ENCODE peak calls at places on chromosomes 3 and 15, in seven cellular contexts. W is activated CD4-positive, alpha-beta T cell treated with anti-CD3 and anti-CD28 coated beads, Interleukin-2, amount 50 U/mL, for 48 hours; J is psoas muscle; X is stimulated activated CD4-positive, alpha-beta T cell treated with anti-CD3 and anti-CD28 coated beads, Interleukin-12 subunit alpha, Interleukin-12 subunit beta, amount 100 ng/mL, for 4 hours; R is tibial nerve; N is Panc1; H is stimulated activated naive CD8-positive, alpha-beta T cell treated with anti-CD3 and anti-CD28 coated beads, Interleukin-15, Interleukin-2, amounts not matched to agents 100 U/mL and 50 U/mL, for 24 hours. P is an unnamed sample.

GRCh38 chr3:21835266-21835665 is 84.3 kb upstream of the ZNF385D start:
- DNase-seq in W (no peak), J (no peak), X (no peak), R (no peak), N (no peak), H (no peak), P (no peak)

GRCh38 chr3:12705981-12706380 is 42.1 kb upstream of the RAF1 start:
- DNase-seq in W (no peak), J (no peak), X (no peak), R (no peak), N (no peak), H (no peak), P (no peak)

GRCh38 chr3:70833510-70833835 is 521.0 kb upstream of the MDFIC2 start:
- DNase-seq in W (no peak), J (no peak), X (no peak), R (no peak), N (no peak), H (no peak), P (no peak)

GRCh38 chr3:69276884-69277283 is 109.0 kb downstream of the FRMD4B start:
- DNase-seq in W (no peak), J (no peak), X (no peak), R (no peak), N (no peak), H (no peak), P (no peak)

GRCh38 chr3:197327701-197328100 is 29.3 kb upstream of the DLG1 start:
- DNase-seq in W (no peak), J (no peak), X (no peak), R (no peak), N (no peak), H (no peak), P (no peak)

GRCh38 chr3:32296251-32297204 is 58.0 kb downstream of the CMTM8 start:
- DNase-seq in W (peak; percentile 53), J (peak; percentile 42), X (peak; percentile 52), R (peak; percentile 34), N (peak; percentile 43), H (peak; percentile 57), P (peak; percentile 57)

GRCh38 chr3:23324745-23325144 is 121.6 kb downstream of the UBE2E2 start:
- DNase-seq in W (no peak), J (no peak), X (no peak), R (no peak), N (no peak), H (no peak), P (peak; percentile 76)

GRCh38 chr3:57557088-57557537 is 1.0 kb downstream of the PDE12 start:
- DNase-seq in W (peak; percentile 37), J (peak; percentile 23), X (peak; percentile 28), R (no peak), N (no peak), H (peak; percentile 40), P (peak; percentile 31)

GRCh38 chr15:74497584-74497983 is 36.6 kb upstream of the UBL7 start:
- DNase-seq in W (no peak), J (no peak), X (no peak), R (no peak), N (no peak), H (no peak), P (no peak)

GRCh38 chr3:195123196-195123805 is 147.7 kb downstream of the XXYLT1 start:
- DNase-seq in W (no peak), J (no peak), X (no peak), R (no peak), N (no peak), H (no peak), P (no peak)

GRCh38 chr3:64691051-64691450 is 3.3 kb upstream of the ADAMTS9 start:
- DNase-seq in W (no peak), J (peak; percentile 18), X (no peak), R (no peak), N (no peak), H (no peak), P (no peak)

GRCh38 chr3:159234306-159234705 is 432.5 kb downstream of the MFSD1 start:
- DNase-seq in W (no peak), J (no peak), X (no peak), R (no peak), N (no peak), H (no peak), P (no peak)

GRCh38 chr3:143668924-143669790 is 179.1 kb downstream of the SLC9A9 start:
- DNase-seq in W (no peak), J (no peak), X (no peak), R (no peak), N (no peak), H (no peak), P (no peak)

GRCh38 chr3:109316162-109316730 is at the start of gene DPPA2:
- DNase-seq in W (no peak), J (no peak), X (no peak), R (no peak), N (no peak), H (no peak), P (no peak)

GRCh38 chr3:129890125-129890524 is 3.4 kb downstream of the TMCC1 start:
- DNase-seq in W (no peak), J (no peak), X (no peak), R (peak; percentile 10), N (no peak), H (no peak), P (peak; percentile 50)

GRCh38 chr3:45055411-45056143 is 29.5 kb downstream of the CLEC3B start:
- DNase-seq in W (no peak), J (no peak), X (no peak), R (peak; percentile 38), N (no peak), H (no peak), P (peak; percentile 19)

GRCh38 chr3:35215525-35216500 is 423.5 kb upstream of the ARPP21 start:
- DNase-seq in W (no peak), J (no peak), X (no peak), R (no peak), N (no peak), H (no peak), P (no peak)

GRCh38 chr15:82986442-82986780 is 401 bp downstream of the RAMAC start:
- DNase-seq in W (no peak), J (no peak), X (no peak), R (no peak), N (no peak), H (peak; percentile 23), P (peak; percentile 61)

GRCh38 chr3:80526153-80526552 is 758.4 kb upstream of the ROBO1 start:
- DNase-seq in W (no peak), J (no peak), X (no peak), R (no peak), N (no peak), H (no peak), P (no peak)

GRCh38 chr3:66473637-66474036 is 27.2 kb downstream of the LRIG1 start:
- DNase-seq in W (no peak), J (no peak), X (no peak), R (no peak), N (no peak), H (peak; percentile 43), P (no peak)

GRCh38 chr15:48500595-48500994 is 144.9 kb downstream of the FBN1 start:
- DNase-seq in W (no peak), J (no peak), X (no peak), R (no peak), N (no peak), H (no peak), P (no peak)

GRCh38 chr3:38245930-38246329 is 19.7 kb upstream of the SLC22A13 start:
- DNase-seq in W (no peak), J (no peak), X (no peak), R (no peak), N (no peak), H (no peak), P (no peak)

GRCh38 chr15:96736384-96736783 is 405.9 kb downstream of the NR2F2 start:
- DNase-seq in W (no peak), J (no peak), X (no peak), R (no peak), N (no peak), H (no peak), P (no peak)

GRCh38 chr15:97976129-97976528 is 15.6 kb downstream of the ARRDC4 start:
- DNase-seq in W (no peak), J (no peak), X (no peak), R (no peak), N (no peak), H (no peak), P (no peak)

GRCh38 chr3:159266779-159267178 is 464.9 kb downstream of the MFSD1 start:
- DNase-seq in W (no peak), J (no peak), X (no peak), R (no peak), N (no peak), H (peak; percentile 15), P (no peak)

GRCh38 chr3:127688416-127689265 is 15.9 kb downstream of the ABTB1 start:
- DNase-seq in W (no peak), J (peak; percentile 60), X (no peak), R (no peak), N (no peak), H (no peak), P (no peak)

GRCh38 chr3:195238626-195239118 is 32.3 kb downstream of the XXYLT1 start:
- DNase-seq in W (no peak), J (no peak), X (no peak), R (peak; percentile 8), N (no peak), H (no peak), P (no peak)

GRCh38 chr15:42065478-42065877 is 28.9 kb downstream of the PLA2G4D start:
- DNase-seq in W (no peak), J (no peak), X (no peak), R (no peak), N (no peak), H (no peak), P (no peak)

GRCh38 chr15:95017950-95018349 is 786.6 kb downstream of the MCTP2 start:
- DNase-seq in W (no peak), J (peak; percentile 27), X (no peak), R (peak; percentile 53), N (no peak), H (no peak), P (no peak)

GRCh38 chr3:43699864-43700263 is 9.1 kb downstream of the ABHD5 start:
- DNase-seq in W (no peak), J (no peak), X (no peak), R (no peak), N (no peak), H (no peak), P (peak; percentile 12)

GRCh38 chr3:74267583-74268184 is 346.8 kb downstream of the CNTN3 start:
- DNase-seq in W (no peak), J (no peak), X (no peak), R (peak; percentile 59), N (peak; percentile 8), H (no peak), P (no peak)

GRCh38 chr3:183233986-183234385 is 19.1 kb upstream of the B3GNT5 start:
- DNase-seq in W (no peak), J (no peak), X (no peak), R (no peak), N (no peak), H (no peak), P (no peak)